ENCODE peak calls at places on chromosomes 16 and 17, in six cellular contexts. One of them, this sample, is unnamed.

GRCh38 chr17:44556854-44557606 is at the start of gene FZD2:
- DNase-seq in ACHN: peak; percentile 99
- DNase-seq in GM13976: peak; percentile 90
- DNase-seq in amygdala: peak; percentile 56
- DNase-seq in right atrium auricular region: peak; percentile 94
- DNase-seq in effector memory CD4-positive, alpha-beta T cell: no peak
- DNase-seq in this sample: peak; percentile 96

GRCh38 chr17:39002991-39003715 is 36.0 kb upstream of the FBXO47 start:
- DNase-seq in ACHN: no peak
- DNase-seq in GM13976: no peak
- DNase-seq in amygdala: peak; percentile 20
- DNase-seq in right atrium auricular region: peak; percentile 92
- DNase-seq in effector memory CD4-positive, alpha-beta T cell: peak; percentile 8
- DNase-seq in this sample: no peak

GRCh38 chr17:73205326-73205980 is 12.6 kb downstream of the COG1 start:
- DNase-seq in ACHN: no peak
- DNase-seq in GM13976: no peak
- DNase-seq in amygdala: no peak
- DNase-seq in right atrium auricular region: no peak
- DNase-seq in effector memory CD4-positive, alpha-beta T cell: no peak
- DNase-seq in this sample: no peak

GRCh38 chr16:83948914-83949723 is 3.9 kb upstream of the OSGIN1 start:
- DNase-seq in ACHN: no peak
- DNase-seq in GM13976: no peak
- DNase-seq in amygdala: no peak
- DNase-seq in right atrium auricular region: no peak
- DNase-seq in effector memory CD4-positive, alpha-beta T cell: no peak
- DNase-seq in this sample: no peak

GRCh38 chr16:58492066-58492465 is 7.9 kb upstream of the NDRG4 start:
- DNase-seq in ACHN: no peak
- DNase-seq in GM13976: no peak
- DNase-seq in amygdala: no peak
- DNase-seq in right atrium auricular region: no peak
- DNase-seq in effector memory CD4-positive, alpha-beta T cell: no peak
- DNase-seq in this sample: no peak

GRCh38 chr17:38587956-38588771 is 17.6 kb downstream of the SRCIN1 start:
- DNase-seq in ACHN: no peak
- DNase-seq in GM13976: no peak
- DNase-seq in amygdala: peak; percentile 39
- DNase-seq in right atrium auricular region: no peak
- DNase-seq in effector memory CD4-positive, alpha-beta T cell: no peak
- DNase-seq in this sample: no peak

GRCh38 chr16:8655184-8655717 is 19.2 kb upstream of the ABAT start:
- DNase-seq in ACHN: peak; percentile 57
- DNase-seq in GM13976: peak; percentile 55
- DNase-seq in amygdala: no peak
- DNase-seq in right atrium auricular region: no peak
- DNase-seq in effector memory CD4-positive, alpha-beta T cell: no peak
- DNase-seq in this sample: no peak

GRCh38 chr17:31318298-31319190 is 2.9 kb downstream of the EVI2A start:
- DNase-seq in ACHN: peak; percentile 86
- DNase-seq in GM13976: no peak
- DNase-seq in amygdala: peak; percentile 34
- DNase-seq in right atrium auricular region: peak; percentile 76
- DNase-seq in effector memory CD4-positive, alpha-beta T cell: peak; percentile 27
- DNase-seq in this sample: no peak

GRCh38 chr17:10162034-10162433 is 36.4 kb downstream of the GAS7 start:
- DNase-seq in ACHN: no peak
- DNase-seq in GM13976: peak; percentile 58
- DNase-seq in amygdala: no peak
- DNase-seq in right atrium auricular region: no peak
- DNase-seq in effector memory CD4-positive, alpha-beta T cell: no peak
- DNase-seq in this sample: no peak

GRCh38 chr16:722835-723633 is 2.1 kb downstream of the ANTKMT start:
- DNase-seq in ACHN: no peak
- DNase-seq in GM13976: no peak
- DNase-seq in amygdala: no peak
- DNase-seq in right atrium auricular region: no peak
- DNase-seq in effector memory CD4-positive, alpha-beta T cell: no peak
- DNase-seq in this sample: no peak

GRCh38 chr16:6913535-6913934 is 419.1 kb upstream of the RBFOX1 start:
- DNase-seq in ACHN: no peak
- DNase-seq in GM13976: no peak
- DNase-seq in amygdala: no peak
- DNase-seq in right atrium auricular region: no peak
- DNase-seq in effector memory CD4-positive, alpha-beta T cell: no peak
- DNase-seq in this sample: no peak

GRCh38 chr16:23950291-23950894 is 114.6 kb downstream of the PRKCB start:
- DNase-seq in ACHN: no peak
- DNase-seq in GM13976: no peak
- DNase-seq in amygdala: no peak
- DNase-seq in right atrium auricular region: no peak
- DNase-seq in effector memory CD4-positive, alpha-beta T cell: no peak
- DNase-seq in this sample: no peak

GRCh38 chr17:913207-913606 is 66.4 kb downstream of the NXN start:
- DNase-seq in ACHN: no peak
- DNase-seq in GM13976: no peak
- DNase-seq in amygdala: no peak
- DNase-seq in right atrium auricular region: no peak
- DNase-seq in effector memory CD4-positive, alpha-beta T cell: no peak
- DNase-seq in this sample: no peak

GRCh38 chr17:71304498-71305158 is 816.2 kb upstream of the SOX9 start:
- DNase-seq in ACHN: no peak
- DNase-seq in GM13976: no peak
- DNase-seq in amygdala: no peak
- DNase-seq in right atrium auricular region: no peak
- DNase-seq in effector memory CD4-positive, alpha-beta T cell: no peak
- DNase-seq in this sample: no peak

GRCh38 chr16:4298761-4299522 is 16.9 kb upstream of the GLIS2 start:
- DNase-seq in ACHN: peak; percentile 95
- DNase-seq in GM13976: peak; percentile 13
- DNase-seq in amygdala: no peak
- DNase-seq in right atrium auricular region: peak; percentile 84
- DNase-seq in effector memory CD4-positive, alpha-beta T cell: no peak
- DNase-seq in this sample: peak; percentile 78

GRCh38 chr17:76529224-76529642 is 8.3 kb downstream of the CYGB start:
- DNase-seq in ACHN: no peak
- DNase-seq in GM13976: no peak
- DNase-seq in amygdala: no peak
- DNase-seq in right atrium auricular region: peak; percentile 96
- DNase-seq in effector memory CD4-positive, alpha-beta T cell: no peak
- DNase-seq in this sample: no peak

GRCh38 chr17:39943702-39944392 is 16.3 kb downstream of the LRRC3C start:
- DNase-seq in ACHN: no peak
- DNase-seq in GM13976: no peak
- DNase-seq in amygdala: no peak
- DNase-seq in right atrium auricular region: no peak
- DNase-seq in effector memory CD4-positive, alpha-beta T cell: no peak
- DNase-seq in this sample: no peak

GRCh38 chr17:83078378-83079339 is 750 bp upstream of the METRNL start:
- DNase-seq in ACHN: no peak
- DNase-seq in GM13976: no peak
- DNase-seq in amygdala: no peak
- DNase-seq in right atrium auricular region: no peak
- DNase-seq in effector memory CD4-positive, alpha-beta T cell: no peak
- DNase-seq in this sample: no peak

This sample was measured in 8988T.